ENCODE peak calls at places on chromosomes 6 and 20, in four cellular contexts. K is astrocyte of the spinal cord, I is heart right ventricle, H is lung. W is an unnamed sample.

GRCh38 chr6:113526553-113526952 is 330.6 kb upstream of the MARCKS start:
- DNase-seq in H (no peak), I (no peak), K (no peak), W (no peak)

GRCh38 chr6:27213544-27214125 is 33.9 kb upstream of the PRSS16 start:
- DNase-seq in H (no peak), I (no peak), K (peak; percentile 49), W (no peak)

GRCh38 chr20:60078351-60079250 is 120.4 kb downstream of the CDH26 start:
- DNase-seq in I (no peak), K (no peak), H (no peak), W (no peak)

GRCh38 chr6:131982740-131983259 is 31.6 kb upstream of the CCN2 start:
- DNase-seq in K (peak; percentile 96), I (no peak), H (no peak), W (peak; percentile 96)

GRCh38 chr6:57137392-57137791 is 34.7 kb upstream of the BAG2 start:
- DNase-seq in I (no peak), K (no peak), H (no peak), W (no peak)

GRCh38 chr20:32858873-32859372 is at the start of gene EFCAB8:
- DNase-seq in K (no peak), H (no peak), I (no peak), W (no peak)

GRCh38 chr6:159490298-159490937 is 202.6 kb downstream of the SOD2 start:
- DNase-seq in H (no peak), I (peak; percentile 26), K (no peak), W (peak; percentile 5)

GRCh38 chr6:118335325-118335724 is 212.8 kb upstream of the PLN start:
- DNase-seq in H (no peak), K (no peak), I (no peak), W (no peak)

GRCh38 chr6:42217165-42217522 is 517 bp downstream of the MRPS10 start:
- DNase-seq in H (no peak), K (no peak), I (no peak), W (no peak)

GRCh38 chr6:166554316-166554715 is 32.2 kb downstream of the RAMACL start:
- DNase-seq in H (no peak), K (no peak), I (peak; percentile 65), W (peak; percentile 51)

GRCh38 chr6:45657243-45657642 is 279.5 kb upstream of the SUPT3H start:
- DNase-seq in K (no peak), H (no peak), I (no peak), W (peak; percentile 90)

GRCh38 chr6:4912559-4912958 is 91.3 kb downstream of the RPP40 start:
- DNase-seq in H (no peak), K (no peak), I (no peak), W (no peak)

GRCh38 chr20:44961024-44961866 is 1.0 kb upstream of the TOMM34 start:
- DNase-seq in H (no peak), K (no peak), I (no peak), W (no peak)

GRCh38 chr20:44959896-44960852 is at the start of gene TOMM34:
- DNase-seq in K (peak; percentile 91), H (peak; percentile 94), I (peak; percentile 93), W (peak; percentile 84)

GRCh38 chr20:44963325-44964215 is 2.7 kb upstream of the STK4 start:
- DNase-seq in I (no peak), H (no peak), K (no peak), W (no peak)

GRCh38 chr20:44962483-44962882 is 2.3 kb upstream of the TOMM34 start:
- DNase-seq in K (no peak), H (no peak), I (no peak), W (no peak)

GRCh38 chr20:44961868-44962267 is 1.7 kb upstream of the TOMM34 start:
- DNase-seq in I (no peak), H (no peak), K (peak; percentile 24), W (peak; percentile 31)
- TF ChIP-seq CTCF in I (no peak), H (no peak), K (no peak), W (no peak)

GRCh38 chr6:6918216-6918983 is 189.4 kb upstream of the RREB1 start:
- DNase-seq in H (no peak), I (no peak), K (peak; percentile 54), W (peak; percentile 64)
- H3K4me3 ChIP-seq in H (no peak overlapping the region), I (no peak overlapping the region), K (no peak overlapping the region), W (no peak overlapping the region)

GRCh38 chr6:54697423-54697822 is 149.1 kb upstream of the FAM83B start:
- DNase-seq in K (no peak), H (no peak), I (no peak), W (peak; percentile 50)
- TF ChIP-seq CTCF in K (peak; percentile 2), H (no peak), I (peak; percentile 17), W (peak; percentile 64)

GRCh38 chr6:150050846-150051245 is 18.1 kb downstream of the ULBP3 start:
- DNase-seq in K (no peak), I (no peak), H (no peak), W (no peak)
- H3K4me3 ChIP-seq in K (no peak overlapping the region), I (no peak overlapping the region), H (no peak overlapping the region), W (no peak overlapping the region)

GRCh38 chr6:164291224-164291623 is 876.7 kb downstream of the QKI start:
- DNase-seq in H (no peak), K (no peak), I (no peak), W (no peak)

DNA sequence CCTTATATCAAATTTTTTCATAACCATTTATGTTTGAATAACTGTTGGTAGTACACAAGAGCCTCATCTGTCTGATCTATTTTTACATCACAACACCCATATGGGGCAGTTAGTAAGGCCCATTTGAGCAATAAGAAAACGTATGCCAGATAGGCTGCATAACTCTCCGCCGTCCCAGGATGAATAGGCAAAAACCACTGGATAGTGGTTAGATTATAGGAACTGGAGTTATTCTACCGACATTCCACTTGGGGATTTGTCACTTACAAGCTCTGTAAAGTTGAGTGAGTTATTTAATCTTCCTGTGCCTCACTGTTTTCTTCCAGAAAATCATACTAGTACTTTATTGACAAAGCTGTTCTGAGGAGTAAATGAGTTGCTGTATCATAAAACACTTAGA is 881.9 kb downstream of the QKI start:
- DNase-seq in H (no peak), I (no peak), K (peak; percentile 7), W (no peak)
- TF ChIP-seq CTCF in H (no peak), I (no peak), K (no peak), W (no peak)

GRCh38 chr20:54848262-54848661 is 372.9 kb downstream of the DOK5 start:
- DNase-seq in K (no peak), H (no peak), I (no peak), W (no peak)

GRCh38 chr20:54846948-54847347 is 371.6 kb downstream of the DOK5 start:
- DNase-seq in H (no peak), K (no peak), I (no peak), W (no peak)

GRCh38 chr20:54848984-54849538 is 373.7 kb downstream of the DOK5 start:
- DNase-seq in K (no peak), H (no peak), I (no peak), W (no peak)

GRCh38 chr20:54844346-54844745 is 369.0 kb downstream of the DOK5 start:
- DNase-seq in H (no peak), K (no peak), I (no peak), W (no peak)

DNA sequence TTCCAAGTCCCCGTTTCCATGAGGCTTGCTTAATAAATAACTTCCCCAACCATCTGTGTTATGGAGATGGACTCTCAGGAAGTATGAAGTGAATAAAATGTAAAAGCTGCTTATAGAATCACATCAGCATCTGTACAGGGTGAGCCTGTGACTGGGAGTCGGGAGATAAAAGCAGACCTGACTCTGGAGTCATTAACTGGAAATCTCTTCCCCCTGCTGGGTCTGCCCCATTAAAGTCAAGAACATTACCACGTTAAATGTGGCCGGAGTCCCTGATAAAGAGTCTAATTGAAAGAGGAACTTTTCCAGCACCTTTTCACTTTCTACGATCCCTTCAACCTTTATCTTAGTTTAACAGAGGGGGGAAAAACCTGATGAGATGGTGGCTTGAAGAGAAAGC is 368.5 kb downstream of the DOK5 start:
- DNase-seq in I (no peak), H (no peak), K (no peak), W (no peak)
- H3K4me3 ChIP-seq in I (no peak overlapping the region), H (no peak overlapping the region), K (no peak overlapping the region), W (no peak overlapping the region)

DNA sequence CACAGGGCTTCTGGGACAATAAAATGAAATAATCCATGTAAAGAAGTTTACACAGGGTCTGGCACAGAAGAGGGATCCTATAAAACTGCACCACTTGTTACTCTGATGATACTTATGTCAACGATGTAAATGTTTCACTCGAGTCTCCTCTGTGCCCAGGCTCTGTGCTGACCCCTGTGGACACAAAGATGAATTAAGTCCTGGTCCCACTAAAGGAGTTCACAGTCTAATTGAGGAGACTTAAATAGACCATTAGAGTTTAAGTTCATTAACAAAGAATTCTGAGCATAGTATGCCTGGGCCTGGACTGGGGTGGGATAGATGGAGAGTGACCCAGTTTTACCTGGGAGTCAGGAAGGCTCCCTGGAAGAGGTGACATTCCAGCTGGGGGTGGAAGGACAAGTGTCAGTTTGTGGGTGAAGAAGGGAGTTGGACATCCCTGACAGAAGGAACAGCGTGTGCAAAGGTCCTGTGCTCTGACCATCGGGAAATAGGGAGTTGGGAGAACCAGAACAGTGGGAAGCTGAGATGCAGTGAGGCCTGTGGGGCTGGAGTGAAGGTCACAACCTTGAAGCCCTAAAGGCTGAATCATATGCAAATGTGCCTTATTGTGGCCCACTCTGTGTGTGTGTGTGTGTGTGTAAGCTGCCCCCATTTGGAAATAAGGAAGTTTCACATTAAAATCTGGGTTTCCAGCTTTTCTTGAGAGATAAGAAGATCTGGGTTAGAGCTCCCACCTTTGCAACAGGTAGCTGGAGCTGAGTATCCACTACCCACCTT is 1.1 kb downstream of the OCSTAMP start:
- DNase-seq in I (no peak), H (no peak), K (no peak), W (no peak)
- TF ChIP-seq CTCF in I (no peak), H (no peak), K (no peak), W (no peak)